ENCODE peak calls at places on chromosomes 4 and X, in five cellular contexts. J is upper lobe of right lung, D is adrenal gland, T is aorta, H is testis. A is an unnamed sample. For H3K4me1, the result is how much of the 10 kb centered on the place peaks cover.

GRCh38 chr4:164807611-164808010 is 53.7 kb downstream of the SMIM31 start:
- DNase-seq in H (no peak), J (peak), T (no peak), D (no peak), A (peak)

GRCh38 chr4:101818362-101818761 is 27.8 kb downstream of the BANK1 start:
- DNase-seq in J (no peak), H (no peak), D (no peak), T (no peak), A (peak)

GRCh38 chrX:78322863-78323262 is 4.5 kb downstream of the CYSLTR1 start:
- DNase-seq in J (no peak), D (no peak), H (no peak), T (no peak), A (no peak)

GRCh38 chr4:144399927-144400326 is 246.0 kb upstream of the HHIP start:
- DNase-seq in H (no peak), D (no peak), J (no peak), T (peak), A (peak)

GRCh38 chr4:166143227-166143626 is 270.2 kb downstream of the TLL1 start:
- DNase-seq in D (no peak), T (no peak), H (no peak), J (no peak), A (peak)

GRCh38 chr4:178037459-178038214 is 595.4 kb upstream of the AGA start:
- DNase-seq in D (no peak), T (no peak), J (no peak), H (peak), A (no peak)

GRCh38 chrX:130009658-130010223 is 27.3 kb downstream of the BCORL1 start:
- DNase-seq in D (no peak), T (peak), J (no peak), H (no peak), A (no peak)

GRCh38 chr4:52358855-52359254 is 300.2 kb downstream of the USP46 start:
- DNase-seq in H (no peak), J (no peak), T (no peak), D (no peak), A (no peak)

GRCh38 chr4:19809989-19810388 is 441.7 kb upstream of the SLIT2 start:
- DNase-seq in D (no peak), J (no peak), H (no peak), T (no peak), A (no peak)

GRCh38 chr4:161856711-161857326 is 307.0 kb downstream of the FSTL5 start:
- DNase-seq in H (no peak), J (no peak), T (no peak), D (no peak), A (no peak)

GRCh38 chrX:49117597-49117996 is 5.9 kb downstream of the GPKOW start:
- DNase-seq in J (no peak), H (no peak), T (no peak), D (no peak), A (no peak)

GRCh38 chr4:76426272-76426671 is 5.3 kb upstream of the CCDC158 start:
- DNase-seq in J (no peak), H (no peak), T (no peak), D (no peak), A (no peak)

GRCh38 chr4:76420901-76421581 is at the start of gene CCDC158:
- DNase-seq in H (peak), D (peak), T (peak), J (no peak), A (no peak)

GRCh38 chr4:76420311-76420710 is 630 bp downstream of the CCDC158 start:
- DNase-seq in H (no peak), T (no peak), D (no peak), J (no peak), A (no peak)
- H3K4me3 ChIP-seq in H (peak), T (peak), D (no peak), J (peak), A (no peak)

DNA sequence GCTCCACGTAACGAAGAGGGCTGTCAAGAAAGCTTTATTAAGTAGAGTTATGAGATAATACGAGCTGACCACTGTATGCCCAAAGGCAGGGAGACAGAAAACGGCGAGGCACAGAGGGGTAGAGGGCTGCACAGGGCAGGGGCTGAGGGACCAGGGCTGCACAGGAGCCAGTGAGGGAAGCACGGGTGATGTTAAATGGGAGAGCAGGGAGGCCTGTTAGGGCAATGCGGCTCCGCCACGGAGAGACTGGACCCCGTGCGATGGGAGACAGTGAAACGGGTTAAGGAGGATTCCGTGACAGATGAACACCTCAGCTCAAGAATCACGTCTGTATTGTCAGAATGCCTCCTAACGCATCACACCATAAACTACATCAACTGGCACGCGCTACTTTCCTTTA is 25.1 kb downstream of the FAT1 start:
- DNase-seq in J (no peak), H (no peak), D (no peak), T (no peak), A (no peak)
- H3K4me1 ChIP-seq in J (under half), H (under half), D (under half), T (under half), A (under half)

DNA sequence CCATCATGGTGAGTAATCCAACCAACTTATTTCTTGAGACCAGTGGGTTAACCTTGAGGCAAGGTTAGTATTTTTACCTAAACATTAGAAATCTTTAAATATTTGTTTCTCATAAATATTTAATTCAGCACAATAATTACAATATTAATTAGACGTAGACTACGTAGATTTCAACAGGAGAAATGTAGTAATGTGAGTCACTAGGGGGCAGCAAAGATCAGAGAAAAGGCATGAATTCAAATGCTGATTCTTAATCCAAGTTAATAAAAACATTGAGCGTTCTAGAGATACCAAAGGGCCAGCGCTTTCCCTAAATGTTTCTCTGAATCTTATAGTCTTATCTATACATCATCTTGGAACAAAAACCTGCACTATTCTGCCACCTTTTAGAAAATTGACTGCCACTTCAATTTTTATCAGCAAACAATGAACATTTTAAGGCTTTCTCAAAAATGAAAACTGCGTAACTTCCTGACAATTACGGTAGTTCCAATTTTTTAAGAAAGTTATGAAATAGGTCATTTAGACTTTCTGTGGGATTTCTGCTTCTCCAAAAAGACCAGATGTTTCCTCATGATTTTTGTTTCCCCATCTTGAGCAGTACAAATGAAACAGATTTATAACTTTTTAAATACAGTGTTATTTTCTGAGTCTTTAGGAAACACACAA is 180.7 kb downstream of the GASK1B start:
- DNase-seq in D (peak), J (no peak), H (peak), T (no peak), A (peak)
- H3K4me3 ChIP-seq in D (no peak), J (peak), H (peak), T (peak), A (no peak)

GRCh38 chrX:17976955-17977354 is 115.9 kb upstream of the RAI2 start:
- DNase-seq in T (no peak), H (no peak), D (no peak), J (no peak), A (no peak)
- H3K4me1 ChIP-seq in T (under half), H (under half), D (under half), J (under half), A (under half)

A was measured in SJCRH30.